ENCODE peak calls at places on chromosomes 7 and 10, in four cellular contexts. M is HCT116, E is body of pancreas, L is erythroblast. Z is an unnamed sample.

GRCh38 chr10:51048792-51049191 is 25.5 kb upstream of the PRKG1 start:
- DNase-seq in L (no peak), M (no peak), E (no peak), Z (no peak)

GRCh38 chr7:27714831-27715444 is 25.0 kb upstream of the TAX1BP1 start:
- DNase-seq in L (no peak), E (no peak), M (no peak), Z (no peak)

GRCh38 chr7:112176693-112177415 is 29.3 kb downstream of the DOCK4 start:
- DNase-seq in E (no peak), L (no peak), M (no peak), Z (no peak)

GRCh38 chr7:130147710-130148325 is 57.4 kb downstream of the TMEM209 start:
- DNase-seq in E (no peak), L (no peak), M (no peak), Z (no peak)

GRCh38 chr10:88152720-88153119 is 289.3 kb downstream of the PTEN start:
- DNase-seq in E (no peak), M (peak; percentile 28), L (no peak), Z (peak; percentile 50)

GRCh38 chr10:20185116-20185515 is 368.9 kb downstream of the PLXDC2 start:
- DNase-seq in E (no peak), M (no peak), L (no peak), Z (no peak)

GRCh38 chr7:111893190-111893589 is 313.0 kb downstream of the DOCK4 start:
- DNase-seq in E (no peak), M (no peak), L (no peak), Z (no peak)

GRCh38 chr7:151389768-151390593 is 19.9 kb downstream of the WDR86 start:
- DNase-seq in L (no peak), E (no peak), M (no peak), Z (no peak)

GRCh38 chr7:157615101-157615817 is 278.5 kb downstream of the DNAJB6 start:
- DNase-seq in E (no peak), M (no peak), L (no peak), Z (no peak)

GRCh38 chr7:27106906-27107250 is 4.4 kb upstream of the HOXA2 start:
- DNase-seq in L (no peak), E (no peak), M (no peak), Z (no peak)

GRCh38 chr7:27112960-27113949 is 10.8 kb upstream of the HOXA2 start:
- DNase-seq in L (no peak), M (peak; percentile 60), E (no peak), Z (peak; percentile 90)

GRCh38 chr7:39686261-39686924 is 63.0 kb downstream of the RALA start:
- DNase-seq in E (no peak), M (no peak), L (no peak), Z (no peak)

GRCh38 chr7:537911-538634 is 18.4 kb upstream of the PDGFA start:
- DNase-seq in M (peak; percentile 83), E (peak; percentile 88), L (no peak), Z (peak; percentile 100)

GRCh38 chr7:13724631-13725566 is 264.6 kb downstream of the ETV1 start:
- DNase-seq in L (no peak), E (no peak), M (no peak), Z (no peak)

GRCh38 chr10:110326351-110327032 is 21.8 kb upstream of the SMNDC1 start:
- DNase-seq in L (no peak), M (peak; percentile 24), E (no peak), Z (peak; percentile 71)

GRCh38 chr10:123146013-123146891 is 1.7 kb upstream of the HMX2 start:
- DNase-seq in E (no peak), M (no peak), L (peak; percentile 29), Z (no peak)

GRCh38 chr7:136033413-136034031 is 56.4 kb upstream of the MTPN start:
- DNase-seq in E (no peak), M (no peak), L (peak; percentile 39), Z (no peak)

GRCh38 chr7:135842446-135843175 is 94.0 kb upstream of the FAM180A start:
- DNase-seq in M (no peak), E (no peak), L (no peak), Z (no peak)

GRCh38 chr10:100057948-100058347 is 23.7 kb downstream of the CPN1 start:
- DNase-seq in E (no peak), M (no peak), L (no peak), Z (no peak)

GRCh38 chr7:139673762-139674161 is 104.0 kb downstream of the HIPK2 start:
- DNase-seq in E (no peak), M (no peak), L (no peak), Z (no peak)

GRCh38 chr10:123559823-123560092 is 106.4 kb upstream of the GPR26 start:
- DNase-seq in M (no peak), E (no peak), L (no peak), Z (no peak)

GRCh38 chr10:103835121-103836045 is 20.0 kb downstream of the SH3PXD2A start:
- DNase-seq in E (peak; percentile 52), M (no peak), L (no peak), Z (no peak)

GRCh38 chr7:2937701-2938513 is 93.8 kb upstream of the GNA12 start:
- DNase-seq in L (no peak), M (no peak), E (peak; percentile 1), Z (no peak)

GRCh38 chr7:135459951-135460567 is 49.8 kb downstream of the CNOT4 start:
- DNase-seq in L (no peak), M (no peak), E (no peak), Z (no peak)

GRCh38 chr10:27192284-27192683 is 37.1 kb downstream of the MASTL start:
- DNase-seq in M (peak; percentile 56), E (no peak), L (no peak), Z (peak; percentile 71)

GRCh38 chr10:77989081-77989724 is 40.1 kb downstream of the POLR3A start:
- DNase-seq in M (no peak), E (peak; percentile 62), L (no peak), Z (no peak)

GRCh38 chr7:122303971-122304603 is 463 bp downstream of the FEZF1 start:
- DNase-seq in M (no peak), L (no peak), E (peak; percentile 34), Z (no peak)

DNA sequence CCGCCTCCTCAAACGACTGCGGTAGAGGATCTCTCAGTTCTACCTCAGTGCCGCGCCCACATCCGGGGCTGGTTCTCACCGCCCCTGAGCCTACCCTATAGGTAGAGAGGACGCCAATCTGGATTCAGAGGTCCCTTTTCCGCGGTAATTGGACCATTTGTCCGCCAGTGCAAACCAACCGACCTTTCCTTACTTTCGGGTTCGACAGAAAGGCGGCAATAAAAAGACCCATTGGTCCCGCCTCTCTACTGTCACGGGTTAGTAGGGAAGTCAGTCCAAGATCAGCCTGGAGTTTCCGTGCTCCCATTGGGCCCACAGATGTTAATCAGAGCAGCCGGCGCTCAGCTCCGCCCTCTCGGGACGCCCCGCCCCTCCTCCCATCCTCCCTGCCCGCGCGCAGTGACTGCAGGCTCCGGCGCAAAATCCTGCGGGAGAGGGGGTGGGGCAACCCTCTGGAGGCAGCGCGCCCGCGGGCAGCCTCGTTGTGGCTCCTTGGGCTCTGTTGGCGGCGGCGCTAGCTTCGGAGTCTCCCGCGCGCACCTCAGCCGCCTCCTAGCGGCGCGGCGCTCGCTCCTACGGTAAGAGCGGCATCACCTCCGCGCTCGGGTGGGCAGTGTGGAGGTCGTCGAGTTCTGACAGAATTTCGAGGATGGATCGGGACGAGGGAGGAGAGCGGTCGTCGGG is at the start of the genes PHTF2 and TMEM60:
- DNase-seq in M (peak; percentile 99), L (peak; percentile 98), E (peak; percentile 99), Z (peak; percentile 62)
- TF ChIP-seq POLR2A in M (peak; percentile 62), L (peak; percentile 81), E (peak; percentile 90), Z (peak; percentile 93)

GRCh38 chr7:100215895-100216294 is 3.9 kb upstream of the PVRIG start:
- DNase-seq in M (no peak), E (peak; percentile 57), L (no peak), Z (no peak)

GRCh38 chr7:100221767-100222444 is 2.2 kb downstream of the PVRIG start:
- DNase-seq in E (no peak), M (no peak), L (no peak), Z (no peak)

GRCh38 chr7:100222445-100223132 is 2.8 kb downstream of the PVRIG start:
- DNase-seq in E (no peak), L (no peak), M (no peak), Z (no peak)

GRCh38 chr7:100219271-100219737 is 445 bp upstream of the PVRIG start:
- DNase-seq in M (no peak), E (no peak), L (no peak), Z (no peak)

GRCh38 chr7:100220833-100221718 is 1.3 kb downstream of the PVRIG start:
- DNase-seq in M (no peak), L (no peak), E (no peak), Z (no peak)
- TF ChIP-seq POLR2A in M (no peak), L (no peak), E (no peak), Z (no peak)

GRCh38 chr7:149261829-149262617 is at the start of gene ZNF783:
- DNase-seq in E (peak; percentile 91), M (peak; percentile 73), L (peak; percentile 92), Z (peak; percentile 93)
- TF ChIP-seq POLR2A in E (peak; percentile 62), M (peak; percentile 68), L (peak; percentile 44), Z (peak; percentile 75)

DNA sequence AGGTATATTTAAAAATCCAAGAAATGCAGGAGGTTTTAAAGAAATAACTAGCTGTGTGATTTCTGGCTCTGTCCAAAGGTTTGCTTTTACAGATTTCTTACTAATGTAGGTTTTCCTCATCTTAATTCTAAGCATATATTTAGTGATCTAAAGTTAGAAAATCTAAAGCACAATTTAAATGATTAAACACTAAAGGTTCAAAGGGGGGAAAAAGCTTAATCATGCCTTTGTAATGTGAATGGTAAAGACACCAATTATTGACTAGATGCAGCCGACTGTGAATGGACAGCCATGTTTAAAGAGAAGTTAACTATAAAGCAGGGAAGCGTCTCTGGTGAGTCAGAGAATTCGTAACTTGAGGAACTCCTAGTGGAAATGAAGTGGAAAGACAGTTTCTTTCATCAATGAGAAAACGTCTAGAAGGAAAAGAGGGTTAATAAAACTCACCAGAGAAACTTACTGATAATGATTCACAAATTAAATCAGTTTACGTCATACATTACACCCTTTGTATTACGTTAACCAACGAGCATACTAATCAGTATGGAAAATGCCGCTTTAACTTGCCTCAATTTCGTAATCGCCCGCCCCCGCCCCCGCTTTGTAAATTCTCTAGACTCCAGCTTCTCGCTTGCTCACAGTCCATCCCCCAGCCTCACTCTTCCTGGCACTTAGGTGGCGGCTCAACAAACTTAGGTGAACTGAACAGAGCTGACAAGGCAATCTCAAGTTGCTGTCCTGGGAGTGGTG is 1.1 kb upstream of the HBP1 start:
- DNase-seq in L (peak; percentile 80), E (peak; percentile 70), M (peak; percentile 61), Z (peak; percentile 43)
- TF ChIP-seq POLR2A in L (peak; percentile 35), E (peak; percentile 73), M (no peak), Z (peak; percentile 24)

DNA sequence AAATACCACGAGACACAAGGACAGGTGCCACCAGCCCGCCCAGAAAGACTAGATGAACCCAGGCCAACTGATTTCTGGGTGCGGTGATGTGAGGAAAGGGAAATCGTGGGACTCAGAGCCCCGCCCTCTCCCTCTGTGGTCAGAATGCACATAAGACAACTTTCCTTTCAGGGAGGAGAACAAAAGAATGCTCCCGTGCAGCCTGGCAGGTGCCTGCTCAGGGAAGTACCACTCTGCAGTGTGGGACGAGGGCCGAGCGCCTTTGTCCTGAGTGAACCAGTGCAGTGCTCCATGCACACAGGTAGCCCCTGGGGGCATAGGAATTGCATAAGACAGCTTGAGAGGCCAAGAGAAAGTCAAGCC is 119.5 kb downstream of the ABLIM1 start:
- DNase-seq in L (no peak), E (peak; percentile 11), M (no peak), Z (no peak)
- TF ChIP-seq POLR2A in L (no peak), E (no peak), M (no peak), Z (no peak)